ENCODE peak calls at places on chromosomes 4 and X, in five cellular contexts. O is GM12878, R is HepG2, Q is H1, Z is K562. E is an unnamed sample.

GRCh38 chr4:84309191-84309590 is 189.9 kb downstream of the NKX6-1 start:
- DNase-seq in R (no peak), Q (no peak), O (no peak), Z (no peak), E (no peak)

GRCh38 chrX:73876897-73877296 is 313.9 kb downstream of the CHIC1 start:
- DNase-seq in O (no peak), Q (no peak), Z (no peak), R (no peak), E (no peak)

GRCh38 chr4:88860594-88860993 is 163.0 kb upstream of the NAP1L5 start:
- DNase-seq in Z (no peak), Q (no peak), R (no peak), O (no peak), E (no peak)

GRCh38 chr4:128440923-128441322 is 153.3 kb upstream of the PGRMC2 start:
- DNase-seq in O (no peak), Z (no peak), R (no peak), Q (no peak), E (no peak)

GRCh38 chr4:98162696-98163095 is 19.4 kb upstream of the STPG2 start:
- DNase-seq in Q (no peak), R (no peak), O (no peak), Z (no peak), E (no peak)

GRCh38 chrX:124328765-124329164 is 3.7 kb upstream of the TEX13D start:
- DNase-seq in Z (no peak), Q (no peak), R (no peak), O (no peak), E (no peak)

GRCh38 chrX:53768451-53769246 is 82.1 kb upstream of the HUWE1 start:
- DNase-seq in R (no peak), Z (no peak), Q (no peak), O (no peak), E (no peak)

GRCh38 chr4:147901886-147902285 is 170.0 kb downstream of the ARHGAP10 start:
- DNase-seq in O (no peak), Q (no peak), Z (no peak), R (no peak), E (no peak)

GRCh38 chr4:151238477-151238876 is 38.5 kb upstream of the PRSS48 start:
- DNase-seq in Z (no peak), R (no peak), O (no peak), Q (no peak), E (no peak)

GRCh38 chr4:159410076-159410777 is 307.3 kb downstream of the RAPGEF2 start:
- DNase-seq in Z (no peak), R (no peak), Q (no peak), O (no peak), E (no peak)

GRCh38 chrX:46325312-46325877 is 219.8 kb downstream of the ZNF674 start:
- DNase-seq in Z (no peak), R (peak; percentile 41), Q (no peak), O (no peak), E (peak; percentile 86)

GRCh38 chrX:53594354-53594753 is 92.2 kb downstream of the HUWE1 start:
- DNase-seq in Z (no peak), O (no peak), Q (no peak), R (peak; percentile 16), E (no peak)

GRCh38 chr4:96593422-96593821 is 753.5 kb downstream of the PDHA2 start:
- DNase-seq in O (no peak), R (peak; percentile 23), Z (no peak), Q (no peak), E (no peak)

GRCh38 chrX:102964941-102965340 is 27.9 kb downstream of the RAB40AL start:
- DNase-seq in Z (no peak), Q (no peak), O (no peak), R (no peak), E (no peak)

GRCh38 chr4:112532267-112532666 is 16.3 kb upstream of the NEUROG2 start:
- DNase-seq in Q (no peak), Z (no peak), O (no peak), R (no peak), E (no peak)

GRCh38 chrX:106752101-106752678 is 25.7 kb downstream of the RNF128 start:
- DNase-seq in Z (no peak), Q (no peak), O (no peak), R (no peak), E (no peak)

GRCh38 chrX:50721771-50722521 is 92.0 kb downstream of the SHROOM4 start:
- DNase-seq in Z (no peak), Q (no peak), O (no peak), R (no peak), E (no peak)

GRCh38 chr4:73631565-73632226 is 11.5 kb upstream of the RASSF6 start:
- DNase-seq in O (no peak), Q (no peak), Z (no peak), R (no peak), E (no peak)

GRCh38 chr4:68904786-68905185 is 46.8 kb downstream of the UGT2A3 start:
- DNase-seq in R (peak; percentile 20), Q (no peak), O (peak; percentile 21), Z (peak; percentile 6), E (no peak)

GRCh38 chr4:2700031-2700430 is 56.1 kb downstream of the TNIP2 start:
- DNase-seq in R (no peak), Z (no peak), Q (no peak), O (no peak), E (no peak)

GRCh38 chr4:188218392-188218791 is 79.2 kb downstream of the TRIML1 start:
- DNase-seq in O (no peak), R (no peak), Z (no peak), Q (no peak), E (no peak)

GRCh38 chrX:50198348-50198747 is 2.5 kb downstream of the AKAP4 start:
- DNase-seq in O (no peak), Q (no peak), R (no peak), Z (peak; percentile 83), E (no peak)

GRCh38 chrX:78514852-78515251 is 144.3 kb downstream of the RTL3 start:
- DNase-seq in O (no peak), Q (peak; percentile 73), R (no peak), Z (no peak), E (no peak)

GRCh38 chr4:53094040-53094439 is 231.9 kb downstream of the RASL11B start:
- DNase-seq in Z (no peak), O (no peak), R (no peak), Q (no peak), E (no peak)

GRCh38 chr4:76688737-76689078 is 209.2 kb downstream of the SOWAHB start:
- DNase-seq in Q (no peak), R (no peak), O (no peak), Z (no peak), E (no peak)

GRCh38 chr4:71229477-71230257 is 109.2 kb upstream of the SLC4A4 start:
- DNase-seq in Q (peak; percentile 5), O (no peak), R (peak; percentile 5), Z (peak; percentile 37), E (peak; percentile 7)

GRCh38 chrX:87664381-87664780 is 146.8 kb downstream of the KLHL4 start:
- DNase-seq in R (no peak), Q (no peak), O (no peak), Z (peak; percentile 27), E (no peak)

GRCh38 chrX:107825698-107826285 is at the start of gene MID2:
- DNase-seq in Z (no peak), O (no peak), Q (no peak), R (no peak), E (peak; percentile 29)

GRCh38 chrX:124117325-124117724 is 155.8 kb downstream of the STAG2 start:
- DNase-seq in Z (no peak), O (no peak), R (no peak), Q (no peak), E (no peak)

GRCh38 chrX:13770013-13770412 is 35.5 kb downstream of the OFD1 start:
- DNase-seq in Q (no peak), R (no peak), Z (no peak), O (no peak), E (no peak)

GRCh38 chr4:163404570-163404969 is 60.9 kb downstream of the NPY5R start:
- DNase-seq in R (peak; percentile 1), O (no peak), Q (no peak), Z (no peak), E (no peak)

GRCh38 chrX:21740329-21741274 is 17.3 kb downstream of the SMPX start:
- DNase-seq in Z (no peak), O (no peak), R (peak; percentile 59), Q (no peak), E (no peak)

GRCh38 chr4:100084892-100085291 is 105.4 kb downstream of the DDIT4L start:
- DNase-seq in O (no peak), Z (no peak), Q (no peak), R (no peak), E (no peak)

GRCh38 chrX:48590203-48591103 is 6.8 kb upstream of the WDR13 start:
- DNase-seq in Z (no peak), R (peak; percentile 18), O (no peak), Q (no peak), E (no peak)
- H3K27ac ChIP-seq in Z (peak overlapping the region; percentile 75), R (peak overlapping the region; percentile 43), O (no peak overlapping the region), Q (no peak overlapping the region), E (no peak overlapping the region)

DNA sequence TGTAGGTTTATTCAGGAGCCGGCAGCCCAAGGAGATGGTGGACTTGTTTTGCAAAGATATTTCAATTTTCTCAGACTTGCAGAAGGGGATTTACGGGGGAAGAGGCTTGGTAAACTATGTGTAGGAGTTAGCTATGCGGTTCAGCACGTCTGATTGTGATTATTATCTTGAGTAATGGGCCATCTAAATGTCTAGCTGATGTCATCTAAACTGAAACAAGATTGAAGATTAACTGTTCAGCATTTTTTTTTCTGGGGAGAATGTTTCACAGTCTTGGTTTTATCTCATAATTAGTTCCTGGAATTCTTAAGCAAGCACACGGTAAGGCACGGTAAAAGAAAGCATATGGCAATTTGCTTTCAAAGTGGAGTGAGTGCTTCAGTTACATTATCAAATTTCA is 207.3 kb upstream of the CXorf51B start:
- DNase-seq in Z (no peak), O (no peak), R (no peak), Q (no peak), E (no peak)
- TF ChIP-seq ATF3 in Z (no peak), O (no peak), R (no peak), Q (no peak), E (no peak)

GRCh38 chrX:129797251-129797906 is 17.6 kb downstream of the SASH3 start:
- DNase-seq in R (no peak), O (no peak), Q (no peak), Z (no peak), E (no peak)

GRCh38 chrX:129795584-129795983 is 15.8 kb downstream of the SASH3 start:
- DNase-seq in Z (no peak), O (no peak), Q (no peak), R (no peak), E (no peak)

GRCh38 chrX:129798456-129798855 is 18.7 kb downstream of the SASH3 start:
- DNase-seq in Z (no peak), O (no peak), Q (no peak), R (no peak), E (no peak)

GRCh38 chrX:129793604-129794191 is 13.9 kb downstream of the SASH3 start:
- DNase-seq in Z (no peak), Q (no peak), R (no peak), O (no peak), E (no peak)

DNA sequence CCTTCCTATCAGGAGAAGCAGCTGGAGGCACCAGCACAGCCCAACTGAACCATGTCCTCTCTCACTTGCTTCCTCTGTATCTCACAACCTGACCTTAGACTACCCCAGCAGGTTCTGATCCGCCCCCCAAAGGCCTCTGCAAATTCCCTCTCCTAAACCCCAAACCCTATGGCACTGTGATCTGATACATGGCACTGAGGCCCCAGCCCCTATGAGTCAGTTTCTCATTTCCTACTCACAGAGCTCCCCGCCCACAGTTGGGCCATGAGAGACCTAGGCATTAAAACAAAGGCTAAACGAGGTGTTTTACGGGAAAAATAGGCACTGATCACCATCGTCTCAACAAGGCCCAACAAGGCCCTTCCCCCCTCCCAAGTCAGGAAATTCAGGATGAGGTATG is 19.1 kb downstream of the SASH3 start:
- DNase-seq in Q (no peak), O (no peak), Z (no peak), R (no peak), E (no peak)
- TF ChIP-seq JUND in Q (no peak), O (no peak), Z (no peak), R (no peak), E (no peak)

GRCh38 chr4:11904991-11905760 is 476.5 kb upstream of the HS3ST1 start:
- DNase-seq in Q (no peak), O (no peak), R (no peak), Z (no peak), E (no peak)
- H3K27ac ChIP-seq in Q (no peak overlapping the region), O (no peak overlapping the region), R (no peak overlapping the region), Z (no peak overlapping the region), E (no peak overlapping the region)